ENCODE peak calls at places on chromosomes 13 and 19, in nine cellular contexts. X is left ventricle myocardium inferior, S is fibroblast of lung, P is endodermal cell, I is smooth muscle cell of the brain vasculature, G is iris pigment epithelial cell, Z is RPMI8226, H is T follicular helper cell, B is COR-L47. U is an unnamed sample.

GRCh38 chr19:28868836-28869235 is 344.1 kb downstream of the UQCRFS1 start:
- DNase-seq in H (no peak), P (no peak), X (no peak), Z (no peak), S (no peak), I (no peak), G (no peak), B (no peak), U (no peak)

GRCh38 chr13:79222427-79223205 is 183.4 kb downstream of the RBM26 start:
- DNase-seq in I (no peak), Z (no peak), P (no peak), B (no peak), H (no peak), G (no peak), S (no peak), X (no peak), U (no peak)

GRCh38 chr13:28423010-28423409 is 71.9 kb downstream of the FLT1 start:
- DNase-seq in Z (no peak), G (no peak), I (no peak), H (no peak), B (no peak), S (no peak), P (no peak), X (peak; percentile 24), U (no peak)

GRCh38 chr19:19656451-19657396 is 6.8 kb downstream of the ATP13A1 start:
- DNase-seq in S (no peak), Z (no peak), P (no peak), G (no peak), X (no peak), B (no peak), H (no peak), I (no peak), U (no peak)

GRCh38 chr19:44677019-44677809 is 5.9 kb downstream of the CEACAM19 start:
- DNase-seq in X (no peak), B (no peak), H (no peak), S (peak; percentile 55), Z (no peak), I (no peak), G (peak; percentile 79), P (peak; percentile 82), U (peak; percentile 78)

GRCh38 chr13:68304287-68304893 is 1074.3 kb upstream of the PCDH9 start:
- DNase-seq in S (peak; percentile 39), Z (peak; percentile 14), P (no peak), X (no peak), G (peak; percentile 29), B (peak; percentile 13), H (no peak), I (peak; percentile 1), U (peak; percentile 6)

GRCh38 chr19:42324655-42325307 is 654 bp upstream of the MEGF8 start:
- DNase-seq in Z (no peak), S (no peak), X (no peak), I (no peak), G (no peak), B (no peak), H (no peak), P (peak; percentile 73), U (no peak)

GRCh38 chr13:33494596-33495214 is 209.2 kb upstream of the STARD13 start:
- DNase-seq in I (peak; percentile 74), S (peak; percentile 87), Z (no peak), B (no peak), G (peak; percentile 99), X (peak; percentile 17), H (no peak), P (no peak), U (peak; percentile 90)

GRCh38 chr19:34360354-34360909 is 4.6 kb upstream of the GPI start:
- DNase-seq in Z (no peak), X (no peak), I (no peak), H (no peak), B (no peak), S (no peak), P (no peak), G (no peak), U (no peak)

GRCh38 chr13:45179428-45179827 is 21.4 kb downstream of the KCTD4 start:
- DNase-seq in I (no peak), P (no peak), S (peak; percentile 42), B (no peak), X (no peak), Z (no peak), H (no peak), G (no peak), U (no peak)

U was measured in amniotic epithelial cell.